ENCODE peak calls at places on chromosomes 12 and 14, in nine cellular contexts. T is fibroblast of the conjunctiva; V is GM20000; G is AG08395; Q is CD8-positive, alpha-beta memory T cell; J is neural progenitor cell; E is stimulated activated CD4-positive, alpha-beta T cell treated with anti-CD3 and anti-CD28 coated beads, Interleukin-4, amount 100 ng/mL, for 24 hours; O is activated CD8-positive, alpha-beta memory T cell treated with anti-CD3 and anti-CD28 coated beads, Interleukin-2, amount 10 ng/mL, durations not matched to agents 7 days and 5 days; M is endothelial cell. Z is an unnamed sample.

GRCh38 chr12:52087961-52088820 is 8.7 kb downstream of the SMIM41 start:
- DNase-seq in Q (no peak), M (no peak), V (peak), E (no peak), T (no peak), G (peak), J (no peak), O (no peak), Z (no peak)

GRCh38 chr12:75438052-75438754 is 42.4 kb upstream of the GLIPR1 start:
- DNase-seq in E (no peak), Q (no peak), O (no peak), J (no peak), T (no peak), V (no peak), M (no peak), G (no peak), Z (no peak)

GRCh38 chr14:101194356-101195308 is 291.1 kb upstream of the RTL1 start:
- DNase-seq in M (no peak), V (no peak), J (no peak), T (no peak), E (no peak), O (peak), G (no peak), Q (no peak), Z (no peak)

GRCh38 chr12:131865196-131865875 is 29.1 kb upstream of the ULK1 start:
- DNase-seq in O (no peak), J (no peak), E (no peak), G (no peak), V (no peak), T (no peak), M (no peak), Q (no peak), Z (no peak)

GRCh38 chr14:100721568-100721967 is 5.1 kb upstream of the DLK1 start:
- DNase-seq in G (no peak), E (no peak), M (no peak), T (no peak), Q (no peak), O (no peak), V (no peak), J (no peak), Z (no peak)

GRCh38 chr12:3364226-3364625 is 126.8 kb upstream of the PRMT8 start:
- DNase-seq in G (no peak), J (no peak), O (no peak), M (no peak), Q (no peak), T (no peak), V (no peak), E (no peak), Z (no peak)

GRCh38 chr14:92325835-92326234 is 2.9 kb downstream of the SLC24A4 start:
- DNase-seq in M (no peak), T (no peak), E (no peak), G (no peak), Q (no peak), V (peak), J (no peak), O (no peak), Z (no peak)

GRCh38 chr12:130222519-130223255 is 60.4 kb downstream of the FZD10 start:
- DNase-seq in Q (no peak), V (no peak), T (no peak), G (no peak), J (peak), O (no peak), E (no peak), M (no peak), Z (no peak)

GRCh38 chr12:4164591-4165558 is 108.7 kb upstream of the CCND2 start:
- DNase-seq in M (peak), G (peak), V (peak), Q (peak), J (peak), E (peak), T (peak), O (peak), Z (peak)

GRCh38 chr14:29668201-29668600 is 259.4 kb downstream of the PRKD1 start:
- DNase-seq in E (no peak), O (no peak), T (no peak), J (no peak), Q (no peak), M (no peak), G (no peak), V (no peak), Z (no peak)

GRCh38 chr14:67940894-67941455 is 121.4 kb downstream of the RAD51B start:
- DNase-seq in O (no peak), M (no peak), E (no peak), Q (no peak), G (peak), J (peak), V (no peak), T (peak), Z (peak)

GRCh38 chr14:100333311-100333710 is 10.2 kb downstream of the SLC25A47 start:
- DNase-seq in G (no peak), V (no peak), T (no peak), M (no peak), O (no peak), Q (no peak), E (no peak), J (no peak), Z (no peak)

GRCh38 chr12:55730447-55730820 is 1.6 kb upstream of the CD63 start:
- DNase-seq in O (peak), V (no peak), T (no peak), Q (no peak), E (no peak), J (no peak), M (no peak), G (no peak), Z (no peak)